ENCODE peak calls at places on chromosomes 12 and 14, in five cellular contexts. One of them, this sample, is unnamed.

GRCh38 chr14:55705651-55706340 is 125.8 kb downstream of the KTN1 start:
- DNase-seq in HCT116: no peak
- DNase-seq in H1: no peak
- DNase-seq in SK-N-SH: no peak
- DNase-seq in HepG2: peak
- DNase-seq in this sample: peak

GRCh38 chr14:96614528-96614927 is 112.3 kb downstream of the PAPOLA start:
- DNase-seq in HCT116: no peak
- DNase-seq in H1: no peak
- DNase-seq in SK-N-SH: peak
- DNase-seq in HepG2: no peak
- DNase-seq in this sample: peak

GRCh38 chr12:4591180-4591687 is 29.2 kb downstream of the DYRK4 start:
- DNase-seq in HCT116: no peak
- DNase-seq in H1: no peak
- DNase-seq in SK-N-SH: no peak
- DNase-seq in HepG2: no peak
- DNase-seq in this sample: no peak

GRCh38 chr14:59154383-59154782 is 34.1 kb upstream of the DAAM1 start:
- DNase-seq in HCT116: no peak
- DNase-seq in H1: no peak
- DNase-seq in SK-N-SH: no peak
- DNase-seq in HepG2: no peak
- DNase-seq in this sample: no peak

GRCh38 chr12:62158013-62158412 is 102.2 kb upstream of the USP15 start:
- DNase-seq in HCT116: no peak
- DNase-seq in H1: no peak
- DNase-seq in SK-N-SH: no peak
- DNase-seq in HepG2: no peak
- DNase-seq in this sample: no peak

GRCh38 chr12:81644503-81644902 is 114.6 kb downstream of the PPFIA2 start:
- DNase-seq in HCT116: peak
- DNase-seq in H1: no peak
- DNase-seq in SK-N-SH: peak
- DNase-seq in HepG2: peak
- DNase-seq in this sample: peak

GRCh38 chr14:32202468-32202865 is 602 bp downstream of the RNU6-8 start:
- DNase-seq in HCT116: no peak
- DNase-seq in H1: no peak
- DNase-seq in SK-N-SH: peak
- DNase-seq in HepG2: peak
- DNase-seq in this sample: peak

GRCh38 chr14:56002316-56002715 is 115.9 kb upstream of the PELI2 start:
- DNase-seq in HCT116: no peak
- DNase-seq in H1: no peak
- DNase-seq in SK-N-SH: no peak
- DNase-seq in HepG2: no peak
- DNase-seq in this sample: no peak

GRCh38 chr12:92378682-92379479 is 233.2 kb upstream of the BTG1 start:
- DNase-seq in HCT116: no peak
- DNase-seq in H1: no peak
- DNase-seq in SK-N-SH: no peak
- DNase-seq in HepG2: no peak
- DNase-seq in this sample: no peak

GRCh38 chr12:41981758-41982157 is 162.9 kb downstream of the GXYLT1 start:
- DNase-seq in HCT116: peak
- DNase-seq in H1: no peak
- DNase-seq in SK-N-SH: no peak
- DNase-seq in HepG2: no peak
- DNase-seq in this sample: no peak

GRCh38 chr12:88868062-88868461 is 287.8 kb upstream of the KITLG start:
- DNase-seq in HCT116: no peak
- DNase-seq in H1: no peak
- DNase-seq in SK-N-SH: no peak
- DNase-seq in HepG2: no peak
- DNase-seq in this sample: no peak

GRCh38 chr14:91997492-91997891 is 42.4 kb downstream of the TRIP11 start:
- DNase-seq in HCT116: no peak
- DNase-seq in H1: no peak
- DNase-seq in SK-N-SH: no peak
- DNase-seq in HepG2: no peak
- DNase-seq in this sample: no peak

GRCh38 chr12:6324936-6325750 is 14.7 kb downstream of the PLEKHG6 start:
- DNase-seq in HCT116: no peak
- DNase-seq in H1: no peak
- DNase-seq in SK-N-SH: no peak
- DNase-seq in HepG2: no peak
- DNase-seq in this sample: no peak

GRCh38 chr14:56284641-56285040 is 166.4 kb downstream of the PELI2 start:
- DNase-seq in HCT116: no peak
- DNase-seq in H1: no peak
- DNase-seq in SK-N-SH: no peak
- DNase-seq in HepG2: no peak
- DNase-seq in this sample: no peak

GRCh38 chr14:52923902-52924575 is 26.8 kb downstream of the FERMT2 start:
- DNase-seq in HCT116: no peak
- DNase-seq in H1: no peak
- DNase-seq in SK-N-SH: no peak
- DNase-seq in HepG2: peak
- DNase-seq in this sample: peak

GRCh38 chr12:71439613-71440392 is at the start of gene LGR5:
- DNase-seq in HCT116: no peak
- DNase-seq in H1: peak
- DNase-seq in SK-N-SH: peak
- DNase-seq in HepG2: peak
- DNase-seq in this sample: no peak

GRCh38 chr14:105485720-105486332 is 860 bp upstream of the CRIP1 start:
- DNase-seq in HCT116: no peak
- DNase-seq in H1: peak
- DNase-seq in SK-N-SH: peak
- DNase-seq in HepG2: peak
- DNase-seq in this sample: peak

GRCh38 chr12:3342051-3342450 is 149.0 kb upstream of the PRMT8 start:
- DNase-seq in HCT116: no peak
- DNase-seq in H1: no peak
- DNase-seq in SK-N-SH: peak
- DNase-seq in HepG2: no peak
- DNase-seq in this sample: no peak

GRCh38 chr12:29667011-29667410 is 116.7 kb downstream of the TMTC1 start:
- DNase-seq in HCT116: no peak
- DNase-seq in H1: no peak
- DNase-seq in SK-N-SH: no peak
- DNase-seq in HepG2: no peak
- DNase-seq in this sample: no peak

GRCh38 chr14:100317897-100318808 is 5.0 kb upstream of the SLC25A47 start:
- DNase-seq in HCT116: peak
- DNase-seq in H1: peak
- DNase-seq in SK-N-SH: peak
- DNase-seq in HepG2: no peak
- DNase-seq in this sample: peak

GRCh38 chr12:39743655-39744054 is 124.1 kb upstream of the ABCD2 start:
- DNase-seq in HCT116: no peak
- DNase-seq in H1: no peak
- DNase-seq in SK-N-SH: no peak
- DNase-seq in HepG2: no peak
- DNase-seq in this sample: no peak

GRCh38 chr12:2479866-2480510 is 314.8 kb upstream of the FKBP4 start:
- DNase-seq in HCT116: no peak
- DNase-seq in H1: no peak
- DNase-seq in SK-N-SH: no peak
- DNase-seq in HepG2: no peak
- DNase-seq in this sample: no peak

DNA sequence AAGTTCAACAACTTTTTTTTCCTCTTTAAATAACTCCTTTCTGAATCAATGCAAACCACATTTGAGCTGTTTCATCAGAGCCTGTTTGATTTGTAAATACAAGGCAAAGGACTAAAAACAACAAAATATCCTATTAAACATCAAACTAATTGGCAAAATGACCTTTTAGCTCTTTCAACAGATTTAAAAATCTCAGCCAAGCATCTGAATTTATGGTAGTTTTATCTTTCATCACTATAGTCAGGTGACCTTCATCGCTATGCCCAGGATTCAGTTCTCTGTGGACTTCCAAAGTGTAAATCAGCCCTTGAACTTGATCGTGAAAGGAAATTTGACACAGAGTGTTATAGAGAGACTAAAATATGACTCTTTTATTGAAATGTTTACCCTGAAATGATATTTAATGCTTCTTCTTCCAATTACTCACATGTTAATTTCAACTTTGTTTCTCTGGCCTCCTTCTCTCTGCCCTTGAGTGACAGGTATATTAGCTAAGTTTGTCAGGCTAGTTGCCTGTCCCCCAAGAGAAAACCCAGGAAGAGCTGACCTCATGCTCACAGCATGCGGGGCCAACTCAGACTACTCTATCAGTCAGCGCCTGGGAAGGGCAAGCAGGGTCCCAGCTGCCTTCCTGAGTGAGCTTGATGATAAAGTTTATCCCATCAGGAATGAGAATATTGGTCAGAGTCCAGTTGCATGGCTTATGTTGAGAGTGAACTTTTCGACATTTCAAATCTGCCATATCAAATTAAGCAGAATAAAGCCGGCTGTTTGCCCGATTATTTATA is 1554.3 kb upstream of the FLRT2 start:
- DNase-seq in HCT116: no peak
- DNase-seq in H1: no peak
- DNase-seq in SK-N-SH: no peak
- DNase-seq in HepG2: no peak
- DNase-seq in this sample: no peak
- TF ChIP-seq JUND in HCT116: no peak
- TF ChIP-seq JUND in H1: no peak
- TF ChIP-seq JUND in SK-N-SH: no peak
- TF ChIP-seq JUND in HepG2: no peak
- TF ChIP-seq JUND in this sample: no peak

GRCh38 chr12:72499244-72499643 is 227.1 kb downstream of the TRHDE start:
- DNase-seq in HCT116: no peak
- DNase-seq in H1: no peak
- DNase-seq in SK-N-SH: no peak
- DNase-seq in HepG2: no peak
- DNase-seq in this sample: no peak
- TF ChIP-seq JUND in HCT116: no peak
- TF ChIP-seq JUND in H1: no peak
- TF ChIP-seq JUND in SK-N-SH: no peak
- TF ChIP-seq JUND in HepG2: no peak
- TF ChIP-seq JUND in this sample: no peak

DNA sequence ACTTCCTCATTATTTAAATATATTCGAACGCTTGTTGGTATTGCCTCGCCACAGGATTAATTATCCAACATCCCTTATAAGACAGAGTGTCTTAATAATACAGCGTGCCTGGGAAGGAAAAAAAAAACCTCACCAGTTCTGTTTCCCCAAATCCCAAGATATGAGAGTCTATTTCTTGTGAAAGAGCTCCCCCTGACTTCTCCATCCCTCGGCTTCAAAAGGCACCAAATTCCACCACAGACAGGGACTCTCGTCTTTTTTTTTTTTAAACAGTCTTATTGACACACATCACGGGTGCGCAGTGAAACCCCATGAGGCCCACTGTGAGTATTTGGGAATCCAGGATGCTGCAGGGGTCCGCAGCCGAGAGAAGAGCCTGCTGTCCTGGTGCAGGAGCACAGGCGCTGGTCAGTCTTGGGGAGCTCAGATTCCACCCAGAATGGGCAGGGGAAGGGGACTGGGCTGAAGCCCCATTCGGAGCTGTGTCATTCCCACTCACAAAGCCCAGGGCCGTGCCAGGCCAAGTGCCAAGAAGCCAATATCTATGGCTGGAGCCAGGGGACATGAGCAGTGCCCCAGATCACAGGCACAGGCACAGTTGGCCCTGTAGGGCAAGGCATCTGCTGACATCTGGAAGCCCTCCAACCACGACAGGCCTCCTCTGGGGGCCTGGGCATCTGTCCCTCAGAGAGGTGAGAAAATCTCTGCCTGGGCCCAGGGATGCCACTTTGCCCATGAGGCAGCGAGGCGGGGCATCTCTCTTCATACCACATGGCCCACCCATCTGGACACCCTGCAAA is 71.9 kb downstream of the BCL11B start:
- DNase-seq in HCT116: no peak
- DNase-seq in H1: no peak
- DNase-seq in SK-N-SH: no peak
- DNase-seq in HepG2: no peak
- DNase-seq in this sample: peak
- TF ChIP-seq JUND in HCT116: no peak
- TF ChIP-seq JUND in H1: no peak
- TF ChIP-seq JUND in SK-N-SH: no peak
- TF ChIP-seq JUND in HepG2: no peak
- TF ChIP-seq JUND in this sample: no peak

GRCh38 chr12:132664206-132665148 is 22.7 kb downstream of the POLE start:
- DNase-seq in HCT116: no peak
- DNase-seq in H1: no peak
- DNase-seq in SK-N-SH: no peak
- DNase-seq in HepG2: no peak
- DNase-seq in this sample: no peak
- TF ChIP-seq JUND in HCT116: no peak
- TF ChIP-seq JUND in H1: no peak
- TF ChIP-seq JUND in SK-N-SH: no peak
- TF ChIP-seq JUND in HepG2: no peak
- TF ChIP-seq JUND in this sample: no peak

DNA sequence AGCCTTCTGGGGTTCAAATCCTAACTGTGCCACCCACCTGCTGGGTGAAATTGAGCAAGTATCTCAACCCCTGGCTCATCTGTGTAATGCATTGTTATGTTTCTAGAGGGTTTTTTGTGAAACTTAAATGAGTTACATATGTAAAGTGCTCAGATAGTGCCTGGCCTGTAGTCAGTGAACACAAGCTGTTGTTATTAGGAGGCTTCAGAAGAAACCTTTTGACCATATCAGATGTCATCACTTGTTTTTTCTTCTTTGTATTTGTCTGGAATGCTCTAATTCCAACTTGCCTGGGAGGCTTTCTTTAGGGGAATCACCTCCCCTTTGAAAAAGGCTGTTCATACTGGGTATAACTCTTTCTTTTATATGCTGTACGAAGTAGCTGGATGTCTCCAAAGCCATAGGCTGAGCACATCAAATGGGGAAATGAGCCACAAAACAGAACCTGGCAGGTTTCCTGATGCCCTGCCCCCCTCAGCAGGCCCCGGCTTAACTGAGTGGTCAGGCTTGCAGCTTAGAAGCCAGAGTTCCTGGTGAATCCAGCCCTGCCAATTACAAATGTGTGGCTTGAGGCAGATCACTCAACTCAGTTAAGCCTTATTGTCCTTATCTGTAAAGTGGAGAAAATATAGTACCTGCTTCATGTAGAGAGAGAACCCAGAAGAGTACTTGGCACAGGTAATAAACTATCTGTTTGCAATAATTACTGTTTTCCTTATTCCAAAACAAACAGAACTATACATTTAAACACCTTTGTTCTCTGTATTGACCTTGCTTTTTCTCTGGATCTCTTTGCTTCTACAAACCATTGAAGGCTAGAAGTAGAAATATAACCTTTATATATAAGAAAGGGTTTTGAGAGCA is 71.0 kb upstream of the SRSF5 start:
- DNase-seq in HCT116: no peak
- DNase-seq in H1: no peak
- DNase-seq in SK-N-SH: peak
- DNase-seq in HepG2: no peak
- DNase-seq in this sample: no peak
- TF ChIP-seq JUND in HCT116: no peak
- TF ChIP-seq JUND in H1: no peak
- TF ChIP-seq JUND in SK-N-SH: no peak
- TF ChIP-seq JUND in HepG2: no peak
- TF ChIP-seq JUND in this sample: no peak

This sample was measured in T47D.